ENCODE peak calls at places on chromosomes 3 and 15, in eight cellular contexts. Z is psoas muscle, C is right lobe of liver, W is kidney, M is GM12878, P is Panc1, U is uterus, X is SK-N-SH. L is an unnamed sample. For H3K36me3 and H3K9me3, the result is how much of the 10 kb centered on the place peaks cover.

GRCh38 chr3:20060924-20061323 is 20.7 kb downstream of the KAT2B start:
- DNase-seq in Z (no peak), C (peak), W (no peak), M (no peak), P (no peak), U (no peak), X (no peak), L (no peak)

GRCh38 chr15:66505430-66505811 is 295 bp downstream of the ZWILCH start:
- DNase-seq in Z (no peak), C (no peak), W (no peak), M (no peak), P (no peak), U (no peak), X (no peak), L (no peak)

GRCh38 chr3:74328505-74328904 is 286.0 kb downstream of the CNTN3 start:
- DNase-seq in Z (no peak), C (no peak), W (no peak), M (no peak), P (no peak), U (no peak), X (no peak), L (no peak)

GRCh38 chr3:99322551-99322950 is 315.8 kb upstream of the COL8A1 start:
- DNase-seq in Z (no peak), C (no peak), W (no peak), M (no peak), P (no peak), U (no peak), X (no peak), L (no peak)

GRCh38 chr3:167691366-167691765 is 37.6 kb upstream of the WDR49 start:
- DNase-seq in Z (no peak), C (no peak), W (no peak), M (peak), P (no peak), U (no peak), X (no peak), L (peak)

GRCh38 chr3:140050396-140050795 is 115.4 kb downstream of the CLSTN2 start:
- DNase-seq in Z (no peak), C (no peak), W (no peak), M (no peak), P (no peak), U (no peak), X (no peak), L (no peak)

GRCh38 chr3:158768361-158768787 is 33.5 kb upstream of the MFSD1 start:
- DNase-seq in Z (peak), C (no peak), W (peak), M (no peak), P (no peak), U (peak), X (no peak), L (no peak)

GRCh38 chr15:58933311-58934113 is at the start of gene SLTM:
- DNase-seq in Z (peak), C (peak), W (peak), M (peak), P (peak), U (peak), X (peak), L (peak)

GRCh38 chr3:149245738-149246451 is 24.3 kb upstream of the CP start:
- DNase-seq in Z (no peak), C (no peak), W (no peak), M (peak), P (no peak), U (no peak), X (no peak), L (no peak)

GRCh38 chr15:69686626-69687025 is 234.0 kb downstream of the RPLP1 start:
- DNase-seq in Z (no peak), C (no peak), W (no peak), M (no peak), P (no peak), U (no peak), X (no peak), L (no peak)

GRCh38 chr3:147680820-147681488 is 271.8 kb downstream of the ZIC1 start:
- DNase-seq in Z (peak), C (no peak), W (no peak), M (no peak), P (no peak), U (no peak), X (no peak), L (no peak)

GRCh38 chr3:171374661-171375285 is 85.4 kb downstream of the TNIK start:
- DNase-seq in Z (no peak), C (no peak), W (no peak), M (no peak), P (no peak), U (no peak), X (no peak), L (no peak)

GRCh38 chr15:92365079-92365478 is 28.6 kb upstream of the ST8SIA2 start:
- DNase-seq in Z (no peak), C (no peak), W (no peak), M (no peak), P (no peak), U (no peak), X (no peak), L (no peak)

GRCh38 chr3:154933581-154933980 is 146.5 kb upstream of the MME start:
- DNase-seq in Z (no peak), C (no peak), W (no peak), M (no peak), P (no peak), U (no peak), X (no peak), L (no peak)

GRCh38 chr3:72675243-72675642 is 173.0 kb downstream of the SHQ1 start:
- DNase-seq in Z (no peak), C (no peak), W (no peak), M (no peak), P (no peak), U (no peak), X (no peak), L (no peak)

GRCh38 chr15:67809441-67809840 is 15.9 kb upstream of the SKOR1 start:
- DNase-seq in Z (no peak), C (peak), W (no peak), M (no peak), P (no peak), U (no peak), X (no peak), L (no peak)

GRCh38 chr3:66823010-66823399 is 175.1 kb upstream of the KBTBD8 start:
- DNase-seq in Z (no peak), C (peak), W (no peak), M (no peak), P (no peak), U (no peak), X (no peak), L (no peak)

GRCh38 chr15:68278345-68279217 is 1.0 kb downstream of the FEM1B start:
- DNase-seq in Z (no peak), C (no peak), W (no peak), M (no peak), P (no peak), U (no peak), X (peak), L (no peak)

GRCh38 chr3:186638259-186638658 is 1.9 kb upstream of the FETUB start:
- DNase-seq in Z (no peak), C (no peak), W (no peak), M (no peak), P (no peak), U (no peak), X (no peak), L (no peak)

GRCh38 chr15:48313216-48313615 is 18.0 kb upstream of the DUT start:
- DNase-seq in Z (no peak), C (no peak), W (no peak), M (no peak), P (no peak), U (no peak), X (no peak), L (no peak)

GRCh38 chr3:25594007-25594502 is 70.7 kb downstream of the TOP2B start:
- DNase-seq in Z (no peak), C (no peak), W (peak), M (no peak), P (no peak), U (no peak), X (peak), L (no peak)

GRCh38 chr3:12532182-12532581 is 13.1 kb downstream of the MKRN2OS start:
- DNase-seq in Z (no peak), C (no peak), W (no peak), M (no peak), P (no peak), U (no peak), X (no peak), L (no peak)

GRCh38 chr3:51845129-51845528 is 16.3 kb upstream of the IQCF2 start:
- DNase-seq in Z (no peak), C (no peak), W (no peak), M (no peak), P (no peak), U (no peak), X (no peak), L (no peak)

GRCh38 chr3:61858054-61858453 is 296.7 kb downstream of the PTPRG start:
- DNase-seq in Z (no peak), C (no peak), W (no peak), M (no peak), P (no peak), U (no peak), X (peak), L (no peak)

GRCh38 chr3:123341871-123342630 is 106.8 kb downstream of the ADCY5 start:
- DNase-seq in Z (peak), C (no peak), W (peak), M (no peak), P (no peak), U (no peak), X (no peak), L (no peak)

GRCh38 chr3:49738067-49738713 is 14.4 kb upstream of the GMPPB start:
- DNase-seq in Z (no peak), C (peak), W (no peak), M (no peak), P (no peak), U (no peak), X (no peak), L (no peak)

GRCh38 chr3:49740427-49740826 is 16.7 kb upstream of the GMPPB start:
- DNase-seq in Z (no peak), C (no peak), W (no peak), M (no peak), P (no peak), U (no peak), X (no peak), L (no peak)

GRCh38 chr3:49732592-49732991 is 8.8 kb upstream of the GMPPB start:
- DNase-seq in Z (no peak), C (peak), W (no peak), M (no peak), P (no peak), U (no peak), X (no peak), L (no peak)

GRCh38 chr3:49733551-49733950 is 9.8 kb upstream of the GMPPB start:
- DNase-seq in Z (no peak), C (no peak), W (no peak), M (no peak), P (no peak), U (no peak), X (no peak), L (no peak)

GRCh38 chr3:49734752-49735151 is 11.0 kb upstream of the GMPPB start:
- DNase-seq in Z (no peak), C (no peak), W (no peak), M (no peak), P (no peak), U (no peak), X (no peak), L (no peak)
- H3K36me3 ChIP-seq in Z (under half), C (under half), W (half or more), M (under half), P (under half), U (under half), X (half or more), L (under half)

GRCh38 chr15:75594276-75594675 is 15.2 kb upstream of the PTPN9 start:
- DNase-seq in Z (no peak), C (no peak), W (no peak), M (no peak), P (no peak), U (peak), X (no peak), L (no peak)
- TF ChIP-seq CTCF in Z (no peak), C (no peak), W (no peak), M (no peak), P (no peak), U (no peak), X (no peak), L (no peak)

GRCh38 chr3:138629526-138629925 is 21.0 kb downstream of the FAIM start:
- DNase-seq in Z (no peak), C (no peak), W (no peak), M (no peak), P (no peak), U (no peak), X (no peak), L (no peak)
- H3K9me3 ChIP-seq in Z (under half), C (under half), W (under half), M (under half), P (under half), U (under half), X (under half), L (under half)

DNA sequence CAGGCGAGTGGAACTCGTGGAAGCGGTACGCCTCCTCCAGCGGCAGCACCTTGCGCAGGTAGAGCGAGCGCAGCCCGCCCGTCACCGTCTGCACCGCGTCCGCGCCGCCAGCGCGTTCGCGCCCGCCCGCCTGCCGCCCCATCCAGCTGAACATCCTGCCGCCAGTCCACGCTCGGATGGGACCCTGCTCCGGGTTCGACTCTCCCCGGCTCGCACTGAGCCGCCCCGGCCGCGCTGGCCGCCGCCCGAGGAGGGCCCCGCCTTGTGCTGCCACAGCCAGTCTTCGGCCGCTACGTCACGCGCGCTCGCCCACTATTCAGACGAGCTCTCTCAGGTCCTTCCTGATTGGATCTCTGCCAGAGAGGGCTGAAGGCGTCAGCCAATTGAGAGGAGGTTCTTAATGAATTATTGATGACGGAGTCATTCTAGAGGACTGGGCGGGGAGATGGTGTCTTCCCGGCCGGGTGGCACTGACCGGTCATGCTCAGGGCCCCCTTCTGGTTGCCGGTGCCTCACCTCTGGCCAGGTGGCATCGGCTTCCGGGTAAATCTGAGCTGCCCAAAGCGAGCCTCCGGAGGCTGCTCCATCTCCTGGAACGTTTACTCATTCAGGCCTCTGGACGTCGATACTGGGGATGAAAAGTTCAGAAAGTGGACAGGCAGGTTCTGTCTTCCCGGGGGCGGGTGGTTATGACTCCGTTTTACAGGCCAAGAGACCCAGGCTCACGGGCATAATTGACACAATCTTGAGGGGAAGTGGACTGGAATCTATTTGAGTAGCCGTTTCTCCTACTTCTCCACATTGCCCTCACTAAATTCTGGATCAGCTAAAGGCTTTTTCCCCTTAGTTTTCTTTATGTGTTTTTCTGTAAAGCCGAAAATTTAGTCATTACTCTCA is at the start of gene EHD4:
- DNase-seq in Z (peak), C (peak), W (peak), M (peak), P (peak), U (peak), X (peak), L (peak)
- H3K36me3 ChIP-seq in Z (under half), C (under half), W (under half), M (under half), P (under half), U (under half), X (under half), L (under half)

GRCh38 chr3:179809639-179810038 is 156.8 kb downstream of the USP13 start:
- DNase-seq in Z (no peak), C (no peak), W (no peak), M (no peak), P (no peak), U (no peak), X (no peak), L (no peak)

GRCh38 chr3:179806177-179806576 is 153.3 kb downstream of the USP13 start:
- DNase-seq in Z (no peak), C (no peak), W (no peak), M (no peak), P (no peak), U (no peak), X (no peak), L (no peak)

GRCh38 chr3:179812096-179812382 is 159.2 kb downstream of the USP13 start:
- DNase-seq in Z (no peak), C (no peak), W (no peak), M (no peak), P (no peak), U (no peak), X (no peak), L (no peak)

GRCh38 chr3:179807588-179807987 is 154.7 kb downstream of the USP13 start:
- DNase-seq in Z (no peak), C (no peak), W (no peak), M (no peak), P (no peak), U (no peak), X (no peak), L (no peak)

DNA sequence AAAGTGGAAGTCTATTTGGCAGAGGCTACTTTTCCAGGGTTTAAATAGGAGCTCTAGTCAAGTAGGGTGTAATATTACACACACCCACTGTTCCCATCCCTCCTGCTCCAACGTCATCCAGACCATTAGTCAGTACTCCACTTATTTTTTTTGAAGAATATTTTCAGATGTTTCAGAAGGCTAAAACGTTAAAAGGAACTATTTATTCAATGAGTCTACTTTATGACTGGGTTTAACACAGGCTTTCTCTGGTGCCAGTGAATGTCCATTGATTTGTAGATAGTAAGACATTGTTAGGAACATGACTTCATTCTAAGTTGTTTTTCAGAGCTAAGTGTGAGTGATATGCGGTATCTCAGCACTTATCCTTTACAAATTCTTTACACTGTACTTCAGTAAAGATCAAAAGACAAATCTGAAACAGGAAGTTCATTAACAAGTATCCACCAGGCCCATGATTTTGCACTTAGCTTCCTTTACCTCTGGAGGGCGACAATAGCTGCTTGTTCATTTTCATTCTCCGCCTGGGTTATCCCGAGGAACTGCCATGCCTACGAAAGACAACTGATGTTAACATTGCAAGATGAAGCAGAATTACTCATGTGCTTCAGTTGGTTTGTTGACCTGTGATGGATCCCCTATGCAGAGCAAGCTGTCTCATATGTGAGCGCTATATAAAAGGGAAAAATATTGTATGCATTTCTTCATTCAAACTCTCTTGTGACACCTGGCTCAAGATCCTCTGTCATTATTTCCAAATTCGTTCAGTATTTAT is 158.7 kb downstream of the USP13 start:
- DNase-seq in Z (no peak), C (no peak), W (no peak), M (peak), P (peak), U (no peak), X (peak), L (no peak)
- TF ChIP-seq CTCF in Z (peak), C (peak), W (peak), M (peak), P (peak), U (no peak), X (peak), L (no peak)

GRCh38 chr15:25238126-25238525 is 200.7 kb downstream of the UBE3A start:
- DNase-seq in Z (peak), C (no peak), W (peak), M (no peak), P (no peak), U (no peak), X (no peak), L (no peak)

GRCh38 chr15:25237291-25237978 is 201.4 kb downstream of the UBE3A start:
- DNase-seq in Z (no peak), C (no peak), W (peak), M (no peak), P (no peak), U (no peak), X (no peak), L (no peak)

GRCh38 chr15:25239471-25240345 is 199.1 kb downstream of the UBE3A start:
- DNase-seq in Z (peak), C (peak), W (peak), M (no peak), P (no peak), U (no peak), X (no peak), L (peak)

GRCh38 chr15:25240461-25241021 is 198.3 kb downstream of the UBE3A start:
- DNase-seq in Z (peak), C (peak), W (peak), M (no peak), P (no peak), U (no peak), X (no peak), L (no peak)

DNA sequence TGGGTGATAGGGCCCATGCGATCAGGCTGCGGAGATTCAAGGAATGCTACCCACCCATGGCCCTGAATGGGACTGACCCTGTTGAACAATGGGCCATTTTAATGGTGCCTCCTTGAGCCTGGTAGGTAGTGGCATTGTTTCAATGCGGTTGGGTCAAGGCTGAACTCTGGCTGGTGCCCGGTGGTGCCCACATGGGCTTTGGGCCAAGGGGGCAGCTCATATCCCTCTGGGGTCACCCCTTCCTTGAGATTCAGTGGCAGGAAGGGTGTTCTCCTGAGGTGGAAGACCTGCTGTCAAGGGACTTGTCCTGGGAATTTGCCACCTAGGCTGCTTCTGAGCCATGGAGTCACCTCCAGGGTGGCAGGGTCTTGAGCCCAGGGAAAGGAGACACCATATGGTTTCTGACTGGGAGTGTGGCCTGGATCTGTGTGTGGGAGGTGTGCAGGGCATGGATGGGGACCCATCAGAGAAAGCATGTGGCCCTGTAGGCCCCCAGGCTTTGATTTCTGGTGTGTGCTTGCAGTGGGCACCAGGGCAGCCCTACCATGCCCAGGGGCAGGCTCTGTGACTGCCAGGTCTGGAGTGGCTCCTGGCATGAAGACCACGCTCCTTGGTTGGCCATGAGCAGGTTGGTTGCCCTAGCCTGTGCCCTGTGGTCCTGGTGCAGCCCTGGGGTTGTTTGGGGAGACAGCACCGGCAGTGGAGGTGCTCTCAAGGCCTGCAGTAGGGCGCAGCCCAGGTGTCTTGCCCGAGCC is 199.9 kb downstream of the UBE3A start:
- DNase-seq in Z (peak), C (no peak), W (peak), M (no peak), P (no peak), U (no peak), X (no peak), L (no peak)
- H3K9me3 ChIP-seq in Z (under half), C (under half), W (under half), M (under half), P (under half), U (under half), X (under half), L (under half)

L was measured in CD8-positive, alpha-beta T cell.